ENCODE peak calls at places on chromosomes 3 and 15, in five cellular contexts. A is A549, K is Kasumi-1, D is amniotic epithelial cell, N is breast epithelium. Z is an unnamed sample.

GRCh38 chr3:145719118-145719517 is 441.9 kb downstream of the PLOD2 start:
- DNase-seq in A (no peak), K (no peak), D (no peak), N (no peak), Z (no peak)

GRCh38 chr3:168977696-168978374 is 685.7 kb downstream of the MECOM start:
- DNase-seq in A (no peak), K (no peak), D (no peak), N (no peak), Z (no peak)

GRCh38 chr15:26889298-26889898 is 22.5 kb downstream of the GABRA5 start:
- DNase-seq in A (peak), K (peak), D (peak), N (peak), Z (peak)

GRCh38 chr3:134058728-134059601 is 29.2 kb upstream of the SLCO2A1 start:
- DNase-seq in A (no peak), K (no peak), D (no peak), N (no peak), Z (no peak)

GRCh38 chr3:108076564-108076963 is 14.3 kb downstream of the CD47 start:
- DNase-seq in A (no peak), K (no peak), D (no peak), N (no peak), Z (no peak)

GRCh38 chr15:100596792-100597191 is 5.2 kb downstream of the LINS1 start:
- DNase-seq in A (no peak), K (no peak), D (peak), N (peak), Z (no peak)

GRCh38 chr3:67947808-67948508 is 293.5 kb upstream of the SUCLG2 start:
- DNase-seq in A (no peak), K (no peak), D (no peak), N (no peak), Z (no peak)

GRCh38 chr15:91795281-91795680 is 58.2 kb upstream of the SLCO3A1 start:
- DNase-seq in A (no peak), K (no peak), D (no peak), N (no peak), Z (no peak)

GRCh38 chr3:62332771-62333381 is 40.5 kb downstream of the FEZF2 start:
- DNase-seq in A (no peak), K (peak), D (peak), N (no peak), Z (peak)

GRCh38 chr3:16379838-16380237 is 114.8 kb downstream of the OXNAD1 start:
- DNase-seq in A (no peak), K (no peak), D (no peak), N (no peak), Z (no peak)